ENCODE peak calls at places on chromosomes 3 and 15, in four cellular contexts. D, S, U and A are unnamed samples.

GRCh38 chr3:31105438-31106077 is 211.1 kb upstream of the GADL1 start:
- DNase-seq in D (no peak), S (peak; percentile 65), U (no peak), A (no peak)

GRCh38 chr3:132135628-132136333 is 101.0 kb upstream of the CPNE4 start:
- DNase-seq in D (peak; percentile 38), S (no peak), U (no peak), A (no peak)

GRCh38 chr3:95172549-95172948 is 1109.7 kb downstream of the NSUN3 start:
- DNase-seq in D (no peak), S (no peak), U (no peak), A (no peak)

GRCh38 chr3:64058592-64058991 is 35.3 kb upstream of the PSMD6 start:
- DNase-seq in D (no peak), S (no peak), U (no peak), A (no peak)

GRCh38 chr3:143430582-143430981 is 311.0 kb downstream of the CHST2 start:
- DNase-seq in D (no peak), S (no peak), U (no peak), A (no peak)

GRCh38 chr15:72358532-72359180 is 17.2 kb downstream of the HEXA start:
- DNase-seq in D (no peak), S (peak; percentile 28), U (peak; percentile 39), A (peak; percentile 52)

GRCh38 chr3:69770219-69770618 is 31.0 kb downstream of the MITF start:
- DNase-seq in D (no peak), S (no peak), U (no peak), A (no peak)

GRCh38 chr3:14143826-14144225 is 19.0 kb downstream of the TMEM43 start:
- DNase-seq in D (no peak), S (no peak), U (peak; percentile 57), A (no peak)

GRCh38 chr3:53885239-53885638 is 3.3 kb upstream of the ACTR8 start:
- DNase-seq in D (no peak), S (no peak), U (no peak), A (no peak)

GRCh38 chr3:148999806-149000205 is 8.5 kb downstream of the GYG1 start:
- DNase-seq in D (no peak), S (no peak), U (no peak), A (no peak)

GRCh38 chr3:149003653-149004305 is 12.4 kb downstream of the GYG1 start:
- DNase-seq in D (no peak), S (no peak), U (no peak), A (no peak)

GRCh38 chr3:148998715-148999413 is 7.5 kb downstream of the GYG1 start:
- DNase-seq in D (no peak), S (no peak), U (no peak), A (no peak)

GRCh38 chr3:149000207-149000745 is 8.9 kb downstream of the GYG1 start:
- DNase-seq in D (no peak), S (no peak), U (no peak), A (no peak)

DNA sequence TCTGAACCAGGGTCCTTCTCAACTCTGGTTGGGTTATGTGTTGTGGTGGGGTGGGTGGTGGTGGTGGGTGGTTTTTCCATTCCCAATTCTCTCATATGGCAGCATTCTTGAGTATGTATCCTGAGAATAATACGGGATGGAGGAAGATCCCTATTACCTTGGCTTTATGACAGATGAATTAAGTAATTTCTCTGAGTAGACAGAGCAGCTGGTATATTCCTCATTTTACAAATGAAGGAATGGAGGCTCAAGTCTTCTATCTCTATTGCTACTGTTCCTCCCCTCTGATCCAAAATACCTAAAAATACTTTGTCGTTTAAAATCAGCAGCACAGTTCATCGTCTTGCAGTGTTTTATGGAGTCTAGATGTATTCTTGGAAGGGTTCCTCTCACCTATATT is 10.4 kb downstream of the GYG1 start:
- DNase-seq in D (no peak), S (no peak), U (no peak), A (no peak)
- H3K4me1 ChIP-seq in D (peaks cover 12% of the 10 kb centered on the region), S (no peaks in the 10 kb centered on the region), U (peaks cover 1% of the 10 kb centered on the region), A (peaks cover 22% of the 10 kb centered on the region)

GRCh38 chr3:50317303-50317702 is 5.2 kb downstream of the HYAL2 start:
- DNase-seq in D (no peak), S (no peak), U (peak; percentile 60), A (no peak)

GRCh38 chr3:50319872-50320625 is 2.5 kb downstream of the HYAL2 start:
- DNase-seq in D (no peak), S (no peak), U (no peak), A (no peak)

GRCh38 chr3:50318163-50318562 is 4.4 kb downstream of the HYAL2 start:
- DNase-seq in D (no peak), S (no peak), U (no peak), A (no peak)

GRCh38 chr3:50319181-50319871 is 3.2 kb downstream of the HYAL2 start:
- DNase-seq in D (no peak), S (no peak), U (no peak), A (no peak)

GRCh38 chr3:50318615-50319014 is 3.9 kb downstream of the HYAL2 start:
- DNase-seq in D (no peak), S (no peak), U (no peak), A (no peak)
- H3K27ac ChIP-seq in D (no peak overlapping the region), S (no peak overlapping the region), U (peak overlapping the region; percentile 77), A (peak overlapping the region; percentile 99)

GRCh38 chr3:55169161-55169560 is 241.3 kb upstream of the LRTM1 start:
- DNase-seq in D (no peak), S (no peak), U (no peak), A (no peak)
- H3K4me1 ChIP-seq in D (no peaks in the 10 kb centered on the region), S (no peaks in the 10 kb centered on the region), U (no peaks in the 10 kb centered on the region), A (no peaks in the 10 kb centered on the region)

DNA sequence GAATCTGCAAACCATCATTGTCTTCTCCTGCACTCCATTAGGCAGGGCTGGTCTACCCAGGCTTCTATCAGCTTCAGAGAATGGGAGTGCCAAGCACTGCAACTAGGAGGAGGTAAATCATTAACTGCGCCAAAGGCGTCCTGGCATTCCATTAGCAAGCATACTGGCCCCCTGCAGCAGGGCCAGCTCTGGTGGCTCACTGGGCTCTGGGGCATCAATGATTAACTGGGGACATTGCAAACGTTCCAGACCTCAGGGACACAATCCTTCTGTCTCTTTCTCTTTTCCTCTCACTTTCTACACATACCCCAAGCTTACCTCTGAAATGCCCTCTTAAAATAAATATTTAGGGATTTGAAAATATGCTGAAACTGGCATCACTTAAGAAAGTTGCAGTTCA is 129.0 kb downstream of the MYLK start:
- DNase-seq in D (no peak), S (no peak), U (peak; percentile 68), A (no peak)
- H3K27ac ChIP-seq in D (no peak overlapping the region), S (no peak overlapping the region), U (no peak overlapping the region), A (no peak overlapping the region)

DNA sequence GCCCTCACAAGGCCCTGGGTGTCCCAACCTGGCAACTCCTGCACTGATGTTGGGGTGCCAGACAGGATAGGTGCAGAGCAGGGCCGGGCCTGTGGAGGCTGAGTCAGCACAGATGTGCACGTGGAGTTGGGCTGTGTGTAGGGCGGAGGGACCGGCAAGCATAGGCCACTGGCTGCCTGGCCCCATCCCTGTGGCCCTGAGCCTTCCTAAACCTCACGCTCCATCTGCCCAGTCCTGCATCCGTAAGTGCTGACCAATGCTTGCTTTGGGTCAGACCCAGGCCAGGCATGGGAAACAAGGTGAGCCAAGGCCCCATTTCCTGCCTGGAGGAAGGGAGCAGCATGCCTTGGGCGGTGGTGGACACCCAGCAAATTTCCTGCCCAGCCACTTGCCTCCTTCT is 5.8 kb upstream of the IQSEC1 start:
- DNase-seq in D (no peak), S (no peak), U (no peak), A (no peak)
- H3K4me1 ChIP-seq in D (no peaks in the 10 kb centered on the region), S (peaks cover 8% of the 10 kb centered on the region), U (peaks cover 2% of the 10 kb centered on the region), A (peaks cover 49% of the 10 kb centered on the region)

GRCh38 chr3:179071569-179072397 is at the start of gene ZMAT3:
- DNase-seq in D (peak; percentile 86), S (peak; percentile 88), U (peak; percentile 89), A (peak; percentile 90)
- H3K27ac ChIP-seq in D (no peak within 1 kb of the TSS), S (peak within 1 kb of the TSS; percentile 46), U (peak within 1 kb of the TSS; percentile 98), A (peak within 1 kb of the TSS; percentile 85)

GRCh38 chr15:64807051-64807749 is 18.2 kb downstream of the PIF1 start:
- DNase-seq in D (peak; percentile 63), S (no peak), U (no peak), A (no peak)
- H3K4me1 ChIP-seq in D (peaks cover 11% of the 10 kb centered on the region), S (peaks cover 5% of the 10 kb centered on the region), U (no peaks in the 10 kb centered on the region), A (no peaks in the 10 kb centered on the region)

GRCh38 chr3:112776000-112776399 is 70.7 kb downstream of the CD200R1L start:
- DNase-seq in D (no peak), S (no peak), U (no peak), A (no peak)
- H3K27ac ChIP-seq in D (no peak overlapping the region), S (no peak overlapping the region), U (no peak overlapping the region), A (peak overlapping the region; percentile 48)